ENCODE peak calls at places on chromosome 17, in six cellular contexts. F is small intestine, Q is mesendoderm, U is endodermal cell, A is NCI-H1694, I is HCEC 1CT. G is an unnamed sample.

GRCh38 chr17:76002100-76002499 is 1.4 kb downstream of the CDK3 start:
- DNase-seq in F (no peak), Q (no peak), U (peak), A (no peak), I (no peak), G (peak)

GRCh38 chr17:45013021-45013997 is 38.1 kb downstream of the DCAKD start:
- DNase-seq in F (no peak), Q (peak), U (peak), A (peak), I (no peak), G (no peak)

GRCh38 chr17:76367647-76368046 is 13.9 kb upstream of the PRPSAP1 start:
- DNase-seq in F (peak), Q (no peak), U (no peak), A (no peak), I (no peak), G (no peak)

GRCh38 chr17:72332367-72332766 is 211.5 kb downstream of the SOX9 start:
- DNase-seq in F (no peak), Q (no peak), U (no peak), A (no peak), I (no peak), G (no peak)

GRCh38 chr17:18950944-18951905 is 740 bp upstream of the SLC5A10 start:
- DNase-seq in F (no peak), Q (peak), U (peak), A (no peak), I (no peak), G (no peak)

GRCh38 chr17:7955414-7956042 is 23.5 kb downstream of the CNTROB start:
- DNase-seq in F (no peak), Q (no peak), U (no peak), A (no peak), I (no peak), G (no peak)

GRCh38 chr17:77323413-77324171 is 182.8 kb downstream of the SEC14L1 start:
- DNase-seq in F (no peak), Q (no peak), U (peak), A (no peak), I (peak), G (peak)

GRCh38 chr17:45338996-45339535 is 22.2 kb upstream of the MAP3K14 start:
- DNase-seq in F (no peak), Q (no peak), U (no peak), A (no peak), I (no peak), G (no peak)

GRCh38 chr17:21513012-21513570 is 136.9 kb downstream of the KCNJ12 start:
- DNase-seq in F (peak), Q (peak), U (peak), A (peak), I (peak), G (peak)

GRCh38 chr17:69870091-69870530 is 204.9 kb upstream of the KCNJ16 start:
- DNase-seq in F (no peak), Q (peak), U (peak), A (no peak), I (peak), G (no peak)

GRCh38 chr17:67824735-67825626 is at the start of gene BPTF:
- DNase-seq in F (peak), Q (peak), U (peak), A (peak), I (peak), G (peak)

GRCh38 chr17:65583921-65584603 is 22.6 kb upstream of the AXIN2 start:
- DNase-seq in F (peak), Q (no peak), U (no peak), A (no peak), I (no peak), G (no peak)

GRCh38 chr17:68011199-68011665 is 15.0 kb upstream of the C17orf58 start:
- DNase-seq in F (peak), Q (peak), U (peak), A (no peak), I (no peak), G (peak)

GRCh38 chr17:2697611-2698162 is 13.9 kb downstream of the CLUH start:
- DNase-seq in F (no peak), Q (no peak), U (peak), A (no peak), I (no peak), G (no peak)

GRCh38 chr17:72409405-72410002 is 288.7 kb downstream of the SOX9 start:
- DNase-seq in F (no peak), Q (no peak), U (no peak), A (no peak), I (no peak), G (no peak)

GRCh38 chr17:82048571-82048971 is 3.0 kb downstream of the RFNG start:
- DNase-seq in F (no peak), Q (no peak), U (no peak), A (no peak), I (no peak), G (no peak)

GRCh38 chr17:75645889-75646625 is 12.8 kb downstream of the SMIM5 start:
- DNase-seq in F (peak), Q (peak), U (peak), A (no peak), I (no peak), G (no peak)

GRCh38 chr17:57375770-57376181 is 119.5 kb downstream of the MSI2 start:
- DNase-seq in F (peak), Q (no peak), U (no peak), A (no peak), I (no peak), G (no peak)

GRCh38 chr17:867896-868489 is 85.8 kb downstream of the MRM3 start:
- DNase-seq in F (no peak), Q (no peak), U (no peak), A (no peak), I (no peak), G (no peak)

GRCh38 chr17:49315974-49316570 is 46.0 kb downstream of the ZNF652 start:
- DNase-seq in F (no peak), Q (no peak), U (no peak), A (no peak), I (no peak), G (no peak)

GRCh38 chr17:38344127-38344745 is 480 bp upstream of the GPR179 start:
- DNase-seq in F (no peak), Q (no peak), U (no peak), A (peak), I (no peak), G (no peak)

GRCh38 chr17:27473748-27474609 is 17.7 kb downstream of the KSR1 start:
- DNase-seq in F (no peak), Q (peak), U (no peak), A (peak), I (no peak), G (peak)

GRCh38 chr17:37643118-37643766 is at the start of gene DDX52:
- DNase-seq in F (peak), Q (peak), U (peak), A (peak), I (peak), G (peak)

GRCh38 chr17:80180192-80180591 is 10.4 kb downstream of the CARD14 start:
- DNase-seq in F (no peak), Q (no peak), U (no peak), A (no peak), I (no peak), G (no peak)

GRCh38 chr17:62870581-62870964 is 62.5 kb upstream of the MARCHF10 start:
- DNase-seq in F (no peak), Q (peak), U (peak), A (peak), I (no peak), G (no peak)

GRCh38 chr17:62737513-62737912 is 70.6 kb downstream of the MARCHF10 start:
- DNase-seq in F (no peak), Q (no peak), U (peak), A (no peak), I (no peak), G (no peak)

GRCh38 chr17:71405101-71405500 is 715.7 kb upstream of the SOX9 start:
- DNase-seq in F (no peak), Q (no peak), U (no peak), A (no peak), I (no peak), G (no peak)

GRCh38 chr17:7408341-7408740 is 696 bp downstream of the NLGN2 start:
- DNase-seq in F (peak), Q (no peak), U (peak), A (no peak), I (no peak), G (no peak)

GRCh38 chr17:4533522-4534502 is 21.4 kb downstream of the MYBBP1A start:
- DNase-seq in F (peak), Q (no peak), U (peak), A (no peak), I (no peak), G (no peak)

GRCh38 chr17:77770331-77771105 is 188.0 kb upstream of the TNRC6C start:
- DNase-seq in F (no peak), Q (peak), U (peak), A (no peak), I (peak), G (no peak)

GRCh38 chr17:48624544-48625501 is 1.3 kb downstream of the HOXB9 start:
- DNase-seq in F (no peak), Q (peak), U (peak), A (no peak), I (no peak), G (no peak)

GRCh38 chr17:64024781-64025731 is 4.6 kb upstream of the ICAM2 start:
- DNase-seq in F (peak), Q (no peak), U (peak), A (no peak), I (no peak), G (peak)

GRCh38 chr17:12928736-12929135 is 89.1 kb downstream of the ELAC2 start:
- DNase-seq in F (peak), Q (peak), U (peak), A (peak), I (no peak), G (no peak)

GRCh38 chr17:39705786-39706348 is 6.0 kb downstream of the ERBB2 start:
- DNase-seq in F (peak), Q (no peak), U (peak), A (no peak), I (no peak), G (no peak)

GRCh38 chr17:35088647-35088910 is 25.1 kb upstream of the RFFL start:
- DNase-seq in F (peak), Q (peak), U (no peak), A (no peak), I (no peak), G (no peak)